ENCODE peak calls at places on chromosomes 16 and 17, in eight cellular contexts. One of them, this sample, is unnamed.

GRCh38 chr16:12147681-12148479 is 171.3 kb downstream of the SNX29 start:
- DNase-seq in fibroblast of mammary gland: no peak
- DNase-seq in aorta: no peak
- DNase-seq in adrenal gland: no peak
- DNase-seq in nephron progenitor cell: no peak
- DNase-seq in activated naive CD4-positive, alpha-beta T cell treated with Interleukin-2 at 50 U/mL for 16 hours: no peak
- DNase-seq in pons: peak
- DNase-seq in testis: no peak
- DNase-seq in this sample: no peak

GRCh38 chr17:30921544-30922196 is at the start of gene ADAP2:
- DNase-seq in fibroblast of mammary gland: no peak
- DNase-seq in aorta: peak
- DNase-seq in adrenal gland: peak
- DNase-seq in nephron progenitor cell: peak
- DNase-seq in activated naive CD4-positive, alpha-beta T cell treated with Interleukin-2 at 50 U/mL for 16 hours: no peak
- DNase-seq in pons: peak
- DNase-seq in testis: peak
- DNase-seq in this sample: no peak

GRCh38 chr17:78873519-78874340 is 29.3 kb downstream of the CEP295NL start:
- DNase-seq in fibroblast of mammary gland: peak
- DNase-seq in aorta: no peak
- DNase-seq in adrenal gland: no peak
- DNase-seq in nephron progenitor cell: no peak
- DNase-seq in activated naive CD4-positive, alpha-beta T cell treated with Interleukin-2 at 50 U/mL for 16 hours: no peak
- DNase-seq in pons: peak
- DNase-seq in testis: peak
- DNase-seq in this sample: no peak

GRCh38 chr16:14445935-14446715 is 183.9 kb downstream of the PARN start:
- DNase-seq in fibroblast of mammary gland: no peak
- DNase-seq in aorta: no peak
- DNase-seq in adrenal gland: no peak
- DNase-seq in nephron progenitor cell: no peak
- DNase-seq in activated naive CD4-positive, alpha-beta T cell treated with Interleukin-2 at 50 U/mL for 16 hours: no peak
- DNase-seq in pons: no peak
- DNase-seq in testis: no peak
- DNase-seq in this sample: no peak

GRCh38 chr16:23080747-23081146 is 68.5 kb downstream of the USP31 start:
- DNase-seq in fibroblast of mammary gland: no peak
- DNase-seq in aorta: no peak
- DNase-seq in adrenal gland: no peak
- DNase-seq in nephron progenitor cell: no peak
- DNase-seq in activated naive CD4-positive, alpha-beta T cell treated with Interleukin-2 at 50 U/mL for 16 hours: no peak
- DNase-seq in pons: no peak
- DNase-seq in testis: no peak
- DNase-seq in this sample: no peak

GRCh38 chr17:49575524-49576120 is at the start of gene NXPH3:
- DNase-seq in fibroblast of mammary gland: peak
- DNase-seq in aorta: peak
- DNase-seq in adrenal gland: peak
- DNase-seq in nephron progenitor cell: peak
- DNase-seq in activated naive CD4-positive, alpha-beta T cell treated with Interleukin-2 at 50 U/mL for 16 hours: peak
- DNase-seq in pons: no peak
- DNase-seq in testis: peak
- DNase-seq in this sample: no peak

GRCh38 chr17:65294184-65294719 is 157.1 kb downstream of the RGS9 start:
- DNase-seq in fibroblast of mammary gland: peak
- DNase-seq in aorta: peak
- DNase-seq in adrenal gland: peak
- DNase-seq in nephron progenitor cell: peak
- DNase-seq in activated naive CD4-positive, alpha-beta T cell treated with Interleukin-2 at 50 U/mL for 16 hours: peak
- DNase-seq in pons: peak
- DNase-seq in testis: peak
- DNase-seq in this sample: no peak

GRCh38 chr16:30923554-30924085 is at the start of gene FBXL19:
- DNase-seq in fibroblast of mammary gland: no peak
- DNase-seq in aorta: peak
- DNase-seq in adrenal gland: peak
- DNase-seq in nephron progenitor cell: peak
- DNase-seq in activated naive CD4-positive, alpha-beta T cell treated with Interleukin-2 at 50 U/mL for 16 hours: no peak
- DNase-seq in pons: no peak
- DNase-seq in testis: no peak
- DNase-seq in this sample: no peak

GRCh38 chr17:17511971-17512858 is 16.0 kb upstream of the RASD1 start:
- DNase-seq in fibroblast of mammary gland: peak
- DNase-seq in aorta: peak
- DNase-seq in adrenal gland: no peak
- DNase-seq in nephron progenitor cell: no peak
- DNase-seq in activated naive CD4-positive, alpha-beta T cell treated with Interleukin-2 at 50 U/mL for 16 hours: no peak
- DNase-seq in pons: no peak
- DNase-seq in testis: no peak
- DNase-seq in this sample: no peak